ENCODE peak calls at places on chromosomes 7 and 10, in five cellular contexts. One of them, this sample, is unnamed.

GRCh38 chr10:108427081-108427480 is 1262.6 kb upstream of the SORCS1 start:
- DNase-seq in H9: no peak
- DNase-seq in neuronal stem cell: no peak
- DNase-seq in H1: no peak
- DNase-seq in trophoblast cell: no peak
- DNase-seq in this sample: peak

GRCh38 chr7:29563590-29564454 is at the start of gene PRR15:
- DNase-seq in H9: peak
- DNase-seq in neuronal stem cell: no peak
- DNase-seq in H1: peak
- DNase-seq in trophoblast cell: peak
- DNase-seq in this sample: peak

GRCh38 chr10:72084094-72084459 is 4.3 kb downstream of the SPOCK2 start:
- DNase-seq in H9: no peak
- DNase-seq in neuronal stem cell: no peak
- DNase-seq in H1: no peak
- DNase-seq in trophoblast cell: no peak
- DNase-seq in this sample: no peak

GRCh38 chr10:122060250-122060649 is 71.3 kb downstream of the TACC2 start:
- DNase-seq in H9: no peak
- DNase-seq in neuronal stem cell: no peak
- DNase-seq in H1: no peak
- DNase-seq in trophoblast cell: peak
- DNase-seq in this sample: peak

GRCh38 chr7:24102988-24103387 is 181.0 kb upstream of the NPY start:
- DNase-seq in H9: no peak
- DNase-seq in neuronal stem cell: no peak
- DNase-seq in H1: no peak
- DNase-seq in trophoblast cell: no peak
- DNase-seq in this sample: no peak

GRCh38 chr7:84624527-84624926 is 429.9 kb upstream of the SEMA3A start:
- DNase-seq in H9: no peak
- DNase-seq in neuronal stem cell: no peak
- DNase-seq in H1: no peak
- DNase-seq in trophoblast cell: no peak
- DNase-seq in this sample: no peak

GRCh38 chr10:94005050-94005449 is 11.3 kb downstream of the PLCE1 start:
- DNase-seq in H9: no peak
- DNase-seq in neuronal stem cell: no peak
- DNase-seq in H1: no peak
- DNase-seq in trophoblast cell: no peak
- DNase-seq in this sample: no peak

GRCh38 chr7:143415696-143416095 is 7.0 kb upstream of the EPHA1 start:
- DNase-seq in H9: no peak
- DNase-seq in neuronal stem cell: no peak
- DNase-seq in H1: no peak
- DNase-seq in trophoblast cell: no peak
- DNase-seq in this sample: no peak

GRCh38 chr7:158820656-158821055 is 8.7 kb downstream of the ESYT2 start:
- DNase-seq in H9: no peak
- DNase-seq in neuronal stem cell: no peak
- DNase-seq in H1: peak
- DNase-seq in trophoblast cell: peak
- DNase-seq in this sample: peak

GRCh38 chr10:112810651-112811215 is 139.3 kb upstream of the TCF7L2 start:
- DNase-seq in H9: peak
- DNase-seq in neuronal stem cell: no peak
- DNase-seq in H1: no peak
- DNase-seq in trophoblast cell: peak
- DNase-seq in this sample: no peak

GRCh38 chr7:20598479-20599419 is 16.7 kb upstream of the ABCB5 start:
- DNase-seq in H9: no peak
- DNase-seq in neuronal stem cell: peak
- DNase-seq in H1: no peak
- DNase-seq in trophoblast cell: peak
- DNase-seq in this sample: peak

GRCh38 chr7:35026154-35026553 is 11.1 kb downstream of the DPY19L1 start:
- DNase-seq in H9: no peak
- DNase-seq in neuronal stem cell: no peak
- DNase-seq in H1: no peak
- DNase-seq in trophoblast cell: peak
- DNase-seq in this sample: no peak

GRCh38 chr7:35021445-35021844 is 15.8 kb downstream of the DPY19L1 start:
- DNase-seq in H9: no peak
- DNase-seq in neuronal stem cell: no peak
- DNase-seq in H1: no peak
- DNase-seq in trophoblast cell: no peak
- DNase-seq in this sample: peak

GRCh38 chr7:35022725-35023124 is 14.6 kb downstream of the DPY19L1 start:
- DNase-seq in H9: no peak
- DNase-seq in neuronal stem cell: no peak
- DNase-seq in H1: no peak
- DNase-seq in trophoblast cell: no peak
- DNase-seq in this sample: no peak

GRCh38 chr7:35025391-35025870 is 11.9 kb downstream of the DPY19L1 start:
- DNase-seq in H9: no peak
- DNase-seq in neuronal stem cell: no peak
- DNase-seq in H1: no peak
- DNase-seq in trophoblast cell: no peak
- DNase-seq in this sample: no peak

GRCh38 chr7:35024298-35024697 is 13.0 kb downstream of the DPY19L1 start:
- DNase-seq in H9: no peak
- DNase-seq in neuronal stem cell: no peak
- DNase-seq in H1: no peak
- DNase-seq in trophoblast cell: no peak
- DNase-seq in this sample: no peak
- H2BK12ac ChIP-seq in H9: no peak
- H2BK12ac ChIP-seq in neuronal stem cell: no peak
- H2BK12ac ChIP-seq in H1: no peak
- H2BK12ac ChIP-seq in trophoblast cell: peak
- H2BK12ac ChIP-seq in this sample: no peak

GRCh38 chr7:154859747-154860620 is 142.9 kb downstream of the PAXIP1 start:
- DNase-seq in H9: no peak
- DNase-seq in neuronal stem cell: no peak
- DNase-seq in H1: no peak
- DNase-seq in trophoblast cell: no peak
- DNase-seq in this sample: no peak

GRCh38 chr7:154861589-154861988 is 141.3 kb downstream of the PAXIP1 start:
- DNase-seq in H9: no peak
- DNase-seq in neuronal stem cell: no peak
- DNase-seq in H1: no peak
- DNase-seq in trophoblast cell: no peak
- DNase-seq in this sample: no peak

GRCh38 chr7:154858836-154859537 is 143.9 kb downstream of the PAXIP1 start:
- DNase-seq in H9: no peak
- DNase-seq in neuronal stem cell: no peak
- DNase-seq in H1: no peak
- DNase-seq in trophoblast cell: no peak
- DNase-seq in this sample: no peak

GRCh38 chr7:154862153-154862791 is 140.7 kb downstream of the PAXIP1 start:
- DNase-seq in H9: no peak
- DNase-seq in neuronal stem cell: no peak
- DNase-seq in H1: no peak
- DNase-seq in trophoblast cell: no peak
- DNase-seq in this sample: no peak

GRCh38 chr7:154860621-154861375 is 142.1 kb downstream of the PAXIP1 start:
- DNase-seq in H9: no peak
- DNase-seq in neuronal stem cell: no peak
- DNase-seq in H1: no peak
- DNase-seq in trophoblast cell: no peak
- DNase-seq in this sample: no peak
- H2BK12ac ChIP-seq in H9: no peak
- H2BK12ac ChIP-seq in neuronal stem cell: no peak
- H2BK12ac ChIP-seq in H1: no peak
- H2BK12ac ChIP-seq in trophoblast cell: no peak
- H2BK12ac ChIP-seq in this sample: no peak

DNA sequence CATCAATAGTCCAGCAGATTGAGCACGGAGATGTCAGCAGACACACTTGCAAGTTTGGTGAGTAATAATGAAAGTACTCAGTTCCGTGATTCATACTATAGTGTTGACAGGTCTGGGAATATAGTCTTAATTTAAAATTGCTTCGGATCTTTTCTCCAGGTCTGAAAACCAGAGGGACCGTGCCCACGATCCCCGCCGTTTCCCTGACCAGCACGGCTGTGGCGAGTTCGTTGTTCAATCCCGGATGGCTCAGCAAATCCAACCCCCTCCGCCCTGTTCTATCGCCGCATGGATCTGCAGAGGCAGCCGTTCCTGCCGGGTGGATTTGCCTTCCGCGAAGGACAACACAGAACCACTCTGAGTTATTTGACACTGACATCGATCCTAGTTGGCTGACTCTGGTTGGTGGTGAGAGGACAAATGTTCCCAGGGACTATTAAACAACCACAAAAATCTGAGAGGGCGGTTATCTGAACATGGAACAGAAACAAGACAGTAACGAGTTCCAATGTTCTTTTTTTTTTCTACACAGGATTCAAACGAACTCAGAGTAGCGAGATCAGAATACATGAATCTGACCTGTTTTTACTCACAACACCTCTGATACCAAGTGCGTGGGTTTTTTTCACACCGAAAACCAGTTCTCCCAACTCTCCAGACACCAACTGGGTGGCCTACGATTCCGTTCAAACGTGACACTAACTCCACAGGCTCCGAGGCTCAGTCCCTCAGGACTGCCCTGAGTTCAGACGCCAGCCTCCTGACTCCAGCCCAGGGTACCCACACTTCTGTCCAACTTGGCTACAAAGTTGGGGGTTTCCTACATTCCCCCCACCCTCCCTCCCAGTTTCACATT is 52.7 kb downstream of the RBM17 start:
- DNase-seq in H9: no peak
- DNase-seq in neuronal stem cell: no peak
- DNase-seq in H1: no peak
- DNase-seq in trophoblast cell: peak
- DNase-seq in this sample: peak
- H2BK12ac ChIP-seq in H9: no peak
- H2BK12ac ChIP-seq in neuronal stem cell: no peak
- H2BK12ac ChIP-seq in H1: no peak
- H2BK12ac ChIP-seq in trophoblast cell: no peak
- H2BK12ac ChIP-seq in this sample: peak

DNA sequence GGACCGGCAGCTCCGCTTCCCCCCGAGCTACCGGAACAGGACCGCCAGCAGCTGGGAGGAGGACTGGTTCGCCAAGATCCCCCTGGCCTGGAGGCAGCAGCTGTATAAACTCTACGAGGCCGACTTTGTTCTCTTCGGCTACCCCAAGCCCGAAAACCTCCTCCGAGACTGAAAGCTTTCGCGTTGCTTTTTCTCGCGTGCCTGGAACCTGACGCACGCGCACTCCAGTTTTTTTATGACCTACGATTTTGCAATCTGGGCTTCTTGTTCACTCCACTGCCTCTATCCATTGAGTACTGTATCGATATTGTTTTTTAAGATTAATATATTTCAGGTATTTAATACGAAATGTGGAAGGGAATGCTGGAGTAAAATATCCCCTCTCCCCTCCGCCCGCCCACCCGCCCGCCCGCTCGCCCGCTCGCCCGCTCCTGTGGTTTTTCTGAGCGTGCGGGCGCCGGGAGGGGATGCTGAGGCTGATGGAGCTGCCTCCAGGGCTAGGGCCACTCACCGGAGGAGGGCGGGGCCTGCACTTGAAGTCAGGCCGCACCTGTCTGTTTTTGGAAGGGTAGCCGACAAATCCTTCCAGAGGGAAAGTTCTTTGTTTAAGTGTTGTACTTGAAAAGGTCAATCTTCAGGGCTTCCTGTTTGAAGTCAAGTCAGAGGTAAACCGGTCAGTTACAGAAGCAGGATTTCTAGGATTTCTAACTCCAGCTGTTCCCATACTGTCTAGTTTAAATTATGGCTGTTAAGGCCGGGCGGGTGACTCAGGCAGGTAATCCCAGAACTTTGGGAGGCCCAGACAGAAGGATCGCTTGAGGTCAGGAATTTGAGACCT is 30.5 kb downstream of the CHST12 start:
- DNase-seq in H9: no peak
- DNase-seq in neuronal stem cell: no peak
- DNase-seq in H1: no peak
- DNase-seq in trophoblast cell: peak
- DNase-seq in this sample: no peak
- H2BK12ac ChIP-seq in H9: no peak
- H2BK12ac ChIP-seq in neuronal stem cell: no peak
- H2BK12ac ChIP-seq in H1: no peak
- H2BK12ac ChIP-seq in trophoblast cell: no peak
- H2BK12ac ChIP-seq in this sample: no peak

DNA sequence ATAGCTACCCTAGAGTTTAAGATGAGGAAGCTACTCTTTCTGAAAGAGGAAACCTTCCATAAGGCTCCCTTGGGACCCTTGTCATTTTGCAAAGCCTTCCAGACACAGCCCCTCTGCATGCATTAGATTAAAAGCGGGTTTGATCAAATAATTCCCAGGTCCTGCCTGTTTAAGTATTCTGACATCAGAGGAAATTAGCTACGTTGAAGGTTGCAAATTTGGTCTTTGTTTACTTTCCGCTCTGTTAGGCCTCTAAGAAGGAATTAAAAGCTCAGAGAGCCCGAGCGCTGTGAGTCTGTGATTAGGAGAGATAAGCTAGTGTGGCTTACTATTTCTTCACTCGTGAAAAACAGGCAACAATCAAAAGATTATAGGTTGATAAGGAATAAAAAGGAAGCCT is 1.4 kb upstream of the THSD7A start:
- DNase-seq in H9: no peak
- DNase-seq in neuronal stem cell: no peak
- DNase-seq in H1: no peak
- DNase-seq in trophoblast cell: no peak
- DNase-seq in this sample: no peak
- H2BK12ac ChIP-seq in H9: no peak
- H2BK12ac ChIP-seq in neuronal stem cell: no peak
- H2BK12ac ChIP-seq in H1: no peak
- H2BK12ac ChIP-seq in trophoblast cell: no peak
- H2BK12ac ChIP-seq in this sample: no peak

This sample was measured in mesenchymal stem cell.